ENCODE peak calls at places on chromosomes 12 and 14, in six cellular contexts. C is activated T-cell treated with anti-CD3 and anti-CD28 coated beads, Interleukin-2, amount 50 U/mL, for 24 hours; M is SHP77 treated with DMSO at 0.1 percent for 48 hours; Y is HCT116; R is stimulated activated CD4-positive, alpha-beta T cell treated with anti-CD3 and anti-CD28 coated beads, TNF-alpha, amount 100 ng/mL, for 24 hours; V is colonic mucosa. D is an unnamed sample.

GRCh38 chr12:67091678-67092077 is 177.5 kb upstream of the CAND1 start:
- DNase-seq in C (no peak), V (no peak), M (no peak), Y (no peak), R (no peak), D (no peak)

GRCh38 chr14:105050551-105050897 is 14.7 kb downstream of the GPR132 start:
- DNase-seq in Y (peak), V (peak), R (no peak), C (no peak), M (no peak), D (no peak)

GRCh38 chr14:68547305-68548193 is 245.3 kb downstream of the ZFP36L1 start:
- DNase-seq in R (no peak), V (no peak), C (no peak), M (no peak), Y (peak), D (no peak)

GRCh38 chr12:85275359-85275758 is 4.7 kb upstream of the ALX1 start:
- DNase-seq in M (no peak), Y (no peak), V (no peak), C (no peak), R (no peak), D (no peak)

GRCh38 chr14:105074601-105075053 is 9.4 kb upstream of the GPR132 start:
- DNase-seq in M (no peak), Y (no peak), V (no peak), R (no peak), C (no peak), D (no peak)

GRCh38 chr14:53331247-53331646 is 178.1 kb upstream of the DDHD1 start:
- DNase-seq in Y (no peak), V (no peak), R (no peak), M (no peak), C (no peak), D (no peak)

GRCh38 chr12:118061876-118062791 is 1.2 kb upstream of the WSB2 start:
- DNase-seq in V (peak), M (no peak), R (no peak), Y (no peak), C (peak), D (peak)

GRCh38 chr12:65568517-65568916 is 255.8 kb upstream of the HMGA2 start:
- DNase-seq in M (no peak), R (no peak), C (no peak), Y (no peak), V (no peak), D (no peak)

GRCh38 chr12:128381537-128381936 is 114.6 kb downstream of the TMEM132C start:
- DNase-seq in Y (no peak), V (no peak), R (no peak), M (no peak), C (no peak), D (no peak)

GRCh38 chr12:69641546-69641945 is 30.8 kb upstream of the LRRC10 start:
- DNase-seq in M (no peak), R (no peak), V (no peak), Y (no peak), C (no peak), D (no peak)

GRCh38 chr14:62722406-62722805 is 322.9 kb downstream of the KCNH5 start:
- DNase-seq in C (no peak), R (no peak), V (no peak), Y (no peak), M (no peak), D (no peak)

GRCh38 chr12:77943466-77943865 is 112.8 kb downstream of the NAV3 start:
- DNase-seq in M (no peak), R (no peak), Y (peak), C (no peak), V (no peak), D (no peak)

GRCh38 chr12:52061470-52062166 is 8.2 kb upstream of the ATG101 start:
- DNase-seq in M (no peak), Y (no peak), V (no peak), R (no peak), C (no peak), D (no peak)

GRCh38 chr14:57851354-57851753 is 14.5 kb downstream of the SLC35F4 start:
- DNase-seq in M (no peak), C (no peak), R (no peak), Y (no peak), V (no peak), D (no peak)

GRCh38 chr12:27434673-27435565 is 11.6 kb upstream of the SMCO2 start:
- DNase-seq in M (peak), Y (no peak), C (no peak), V (no peak), R (no peak), D (peak)

D was measured in OCI-LY7.